ENCODE peak calls at places on chromosomes 12 and 14, in four cellular contexts. G, V, X and W are unnamed samples.

GRCh38 chr12:105740970-105741725 is 397.6 kb downstream of the NUAK1 start:
- DNase-seq in X (no peak), V (peak; percentile 54), G (no peak), W (peak; percentile 56)

GRCh38 chr12:30219047-30219446 is 435.3 kb upstream of the TMTC1 start:
- DNase-seq in X (no peak), G (no peak), V (no peak), W (no peak)

GRCh38 chr14:90511252-90511651 is 114.4 kb downstream of the CALM1 start:
- DNase-seq in X (no peak), G (no peak), V (no peak), W (no peak)

GRCh38 chr14:22113401-22113800 is 439.8 kb upstream of the OR4E1 start:
- DNase-seq in G (no peak), X (no peak), V (no peak), W (no peak)

GRCh38 chr14:93788557-93789365 is 476 bp upstream of the PRIMA1 start:
- DNase-seq in G (no peak), V (peak; percentile 43), X (no peak), W (peak; percentile 81)

GRCh38 chr12:58541300-58541690 is 379.0 kb downstream of the LRIG3 start:
- DNase-seq in G (no peak), X (no peak), V (no peak), W (no peak)

GRCh38 chr12:55686366-55687010 is 21.2 kb downstream of the ITGA7 start:
- DNase-seq in X (no peak), V (peak; percentile 24), G (no peak), W (no peak)

GRCh38 chr12:43980627-43981191 is 144.8 kb downstream of the TMEM117 start:
- DNase-seq in G (no peak), V (no peak), X (no peak), W (no peak)

GRCh38 chr12:46439793-46440511 is 67.4 kb upstream of the SLC38A2 start:
- DNase-seq in V (no peak), X (no peak), G (no peak), W (no peak)